ENCODE peak calls at places on chromosome 11, in eight cellular contexts. N is lower lobe of right lung, T is tibial artery, I is germinal center, Q is NCI-H748 treated with DMSO at 0.1 percent for 48 hours, H is Karpas-422, P is GM23248, F is NCI-H146. O is an unnamed sample.

GRCh38 chr11:109984634-109985289 is 108.4 kb upstream of the ZC3H12C start:
- DNase-seq in P (no peak), Q (no peak), T (no peak), I (peak; percentile 29), F (no peak), N (no peak), H (peak; percentile 63), O (peak; percentile 57)

GRCh38 chr11:34266090-34266912 is 91.5 kb downstream of the ABTB2 start:
- DNase-seq in F (no peak), Q (no peak), T (peak; percentile 80), P (peak; percentile 86), I (no peak), N (no peak), H (no peak), O (no peak)

GRCh38 chr11:46666982-46667590 is 33.3 kb downstream of the ARHGAP1 start:
- DNase-seq in H (no peak), P (no peak), F (no peak), I (no peak), N (no peak), T (peak; percentile 65), Q (no peak), O (no peak)

GRCh38 chr11:23359297-23359696 is 499.0 kb upstream of the CCDC179 start:
- DNase-seq in N (no peak), Q (no peak), T (no peak), F (no peak), H (no peak), I (no peak), P (peak; percentile 72), O (no peak)

GRCh38 chr11:85575388-85575787 is 51.8 kb downstream of the DLG2 start:
- DNase-seq in P (no peak), Q (no peak), I (no peak), N (no peak), F (no peak), H (no peak), T (no peak), O (no peak)

GRCh38 chr11:74749127-74749964 is 697 bp downstream of the RNF169 start:
- DNase-seq in N (peak; percentile 79), Q (no peak), F (peak; percentile 50), H (peak; percentile 93), P (peak; percentile 72), T (peak; percentile 67), I (peak; percentile 84), O (peak; percentile 89)

GRCh38 chr11:23727821-23728220 is 769.0 kb upstream of the LUZP2 start:
- DNase-seq in I (no peak), H (no peak), N (no peak), F (no peak), T (no peak), P (peak; percentile 33), Q (no peak), O (no peak)

GRCh38 chr11:19259487-19260345 is 19.0 kb upstream of the E2F8 start:
- DNase-seq in H (peak; percentile 89), N (peak; percentile 69), I (peak; percentile 63), Q (peak; percentile 32), P (peak; percentile 75), T (peak; percentile 73), F (peak; percentile 38), O (peak; percentile 82)

GRCh38 chr11:122248130-122248529 is 132.1 kb upstream of the BLID start:
- DNase-seq in P (no peak), F (no peak), Q (no peak), T (no peak), H (no peak), N (no peak), I (no peak), O (no peak)

GRCh38 chr11:1109918-1110705 is 35.4 kb downstream of the MUC2 start:
- DNase-seq in F (no peak), H (no peak), N (peak; percentile 35), I (no peak), P (no peak), T (peak; percentile 34), Q (no peak), O (no peak)

GRCh38 chr11:10484461-10485180 is 29.6 kb downstream of the AMPD3 start:
- DNase-seq in F (no peak), T (peak; percentile 53), Q (no peak), H (no peak), P (no peak), I (no peak), N (no peak), O (no peak)

GRCh38 chr11:72724851-72725730 is 27.1 kb downstream of the ARAP1 start:
- DNase-seq in P (peak; percentile 78), I (peak; percentile 76), H (peak; percentile 95), Q (peak; percentile 63), T (peak; percentile 81), N (no peak), F (peak; percentile 71), O (peak; percentile 92)

GRCh38 chr11:122665882-122666281 is 10.4 kb downstream of the UBASH3B start:
- DNase-seq in I (no peak), P (no peak), F (no peak), Q (no peak), N (no peak), H (no peak), T (no peak), O (no peak)

GRCh38 chr11:127791844-127792243 is 791.3 kb upstream of the KIRREL3 start:
- DNase-seq in T (no peak), F (no peak), H (no peak), Q (no peak), P (no peak), I (no peak), N (no peak), O (no peak)

GRCh38 chr11:10993640-10994039 is 135.8 kb upstream of the ZBED5 start:
- DNase-seq in P (peak; percentile 13), Q (no peak), I (no peak), F (no peak), H (no peak), N (no peak), T (no peak), O (no peak)

GRCh38 chr11:134439181-134439580 is 27.1 kb upstream of the B3GAT1 start:
- DNase-seq in Q (no peak), F (no peak), T (no peak), P (no peak), H (no peak), N (no peak), I (no peak), O (no peak)

GRCh38 chr11:133902506-133902905 is 54.3 kb downstream of the IGSF9B start:
- DNase-seq in T (no peak), P (no peak), Q (no peak), I (no peak), H (no peak), N (no peak), F (no peak), O (no peak)